ENCODE peak calls at places on chromosomes 11 and 22, in six cellular contexts. One of them, this sample, is unnamed.

GRCh38 chr22:30866216-30866615 is 102.4 kb downstream of the MORC2 start:
- DNase-seq in foreskin keratinocyte: no peak
- DNase-seq in body of pancreas: no peak
- DNase-seq in heart right ventricle: no peak
- DNase-seq in stomach: no peak
- DNase-seq in cardiac muscle cell: no peak
- DNase-seq in this sample: no peak

GRCh38 chr22:39253427-39254070 is 8.8 kb upstream of the PDGFB start:
- DNase-seq in foreskin keratinocyte: peak; percentile 65
- DNase-seq in body of pancreas: peak; percentile 95
- DNase-seq in heart right ventricle: peak; percentile 71
- DNase-seq in stomach: peak; percentile 89
- DNase-seq in cardiac muscle cell: peak; percentile 88
- DNase-seq in this sample: no peak

GRCh38 chr11:72116019-72116755 is 3.7 kb upstream of the ANAPC15 start:
- DNase-seq in foreskin keratinocyte: no peak
- DNase-seq in body of pancreas: no peak
- DNase-seq in heart right ventricle: no peak
- DNase-seq in stomach: no peak
- DNase-seq in cardiac muscle cell: no peak
- DNase-seq in this sample: no peak

GRCh38 chr22:31951201-31952093 is 7.1 kb downstream of the YWHAH start:
- DNase-seq in foreskin keratinocyte: no peak
- DNase-seq in body of pancreas: no peak
- DNase-seq in heart right ventricle: no peak
- DNase-seq in stomach: no peak
- DNase-seq in cardiac muscle cell: no peak
- DNase-seq in this sample: no peak

GRCh38 chr11:12408156-12408770 is 30.9 kb downstream of the PARVA start:
- DNase-seq in foreskin keratinocyte: no peak
- DNase-seq in body of pancreas: no peak
- DNase-seq in heart right ventricle: no peak
- DNase-seq in stomach: no peak
- DNase-seq in cardiac muscle cell: no peak
- DNase-seq in this sample: no peak

GRCh38 chr11:100800202-100800601 is 113.1 kb downstream of the ARHGAP42 start:
- DNase-seq in foreskin keratinocyte: no peak
- DNase-seq in body of pancreas: no peak
- DNase-seq in heart right ventricle: no peak
- DNase-seq in stomach: no peak
- DNase-seq in cardiac muscle cell: no peak
- DNase-seq in this sample: no peak

GRCh38 chr22:36445158-36445668 is 36.2 kb downstream of the TXN2 start:
- DNase-seq in foreskin keratinocyte: no peak
- DNase-seq in body of pancreas: no peak
- DNase-seq in heart right ventricle: peak; percentile 56
- DNase-seq in stomach: no peak
- DNase-seq in cardiac muscle cell: no peak
- DNase-seq in this sample: no peak

GRCh38 chr11:3835100-3835485 is 5.7 kb downstream of the RHOG start:
- DNase-seq in foreskin keratinocyte: no peak
- DNase-seq in body of pancreas: no peak
- DNase-seq in heart right ventricle: no peak
- DNase-seq in stomach: no peak
- DNase-seq in cardiac muscle cell: no peak
- DNase-seq in this sample: no peak

GRCh38 chr11:2302280-2302843 is 549 bp downstream of the TSPAN32 start:
- DNase-seq in foreskin keratinocyte: no peak
- DNase-seq in body of pancreas: no peak
- DNase-seq in heart right ventricle: no peak
- DNase-seq in stomach: no peak
- DNase-seq in cardiac muscle cell: no peak
- DNase-seq in this sample: no peak

GRCh38 chr22:40396882-40397281 is 26.5 kb downstream of the SGSM3 start:
- DNase-seq in foreskin keratinocyte: peak; percentile 70
- DNase-seq in body of pancreas: peak; percentile 94
- DNase-seq in heart right ventricle: no peak
- DNase-seq in stomach: peak; percentile 91
- DNase-seq in cardiac muscle cell: no peak
- DNase-seq in this sample: peak; percentile 35

GRCh38 chr11:94732617-94733292 is 35.4 kb upstream of the AMOTL1 start:
- DNase-seq in foreskin keratinocyte: peak; percentile 59
- DNase-seq in body of pancreas: no peak
- DNase-seq in heart right ventricle: peak; percentile 56
- DNase-seq in stomach: no peak
- DNase-seq in cardiac muscle cell: no peak
- DNase-seq in this sample: no peak

GRCh38 chr11:13209379-13209778 is 68.2 kb upstream of the BMAL1 start:
- DNase-seq in foreskin keratinocyte: no peak
- DNase-seq in body of pancreas: no peak
- DNase-seq in heart right ventricle: no peak
- DNase-seq in stomach: no peak
- DNase-seq in cardiac muscle cell: no peak
- DNase-seq in this sample: no peak

GRCh38 chr11:69472766-69473519 is 8.5 kb upstream of the LINC01488 start:
- DNase-seq in foreskin keratinocyte: no peak
- DNase-seq in body of pancreas: no peak
- DNase-seq in heart right ventricle: no peak
- DNase-seq in stomach: no peak
- DNase-seq in cardiac muscle cell: no peak
- DNase-seq in this sample: no peak

GRCh38 chr11:113553905-113554304 is 78.7 kb upstream of the DRD2 start:
- DNase-seq in foreskin keratinocyte: no peak
- DNase-seq in body of pancreas: no peak
- DNase-seq in heart right ventricle: no peak
- DNase-seq in stomach: no peak
- DNase-seq in cardiac muscle cell: peak; percentile 26
- DNase-seq in this sample: no peak

GRCh38 chr11:132103006-132103405 is 732.6 kb downstream of the NTM start:
- DNase-seq in foreskin keratinocyte: no peak
- DNase-seq in body of pancreas: no peak
- DNase-seq in heart right ventricle: no peak
- DNase-seq in stomach: no peak
- DNase-seq in cardiac muscle cell: no peak
- DNase-seq in this sample: no peak

GRCh38 chr11:132095230-132096165 is 725.1 kb downstream of the NTM start:
- DNase-seq in foreskin keratinocyte: no peak
- DNase-seq in body of pancreas: no peak
- DNase-seq in heart right ventricle: no peak
- DNase-seq in stomach: no peak
- DNase-seq in cardiac muscle cell: no peak
- DNase-seq in this sample: no peak

GRCh38 chr11:132100583-132100982 is 730.2 kb downstream of the NTM start:
- DNase-seq in foreskin keratinocyte: no peak
- DNase-seq in body of pancreas: no peak
- DNase-seq in heart right ventricle: no peak
- DNase-seq in stomach: no peak
- DNase-seq in cardiac muscle cell: no peak
- DNase-seq in this sample: no peak

GRCh38 chr11:132101861-132102260 is 731.4 kb downstream of the NTM start:
- DNase-seq in foreskin keratinocyte: no peak
- DNase-seq in body of pancreas: no peak
- DNase-seq in heart right ventricle: no peak
- DNase-seq in stomach: no peak
- DNase-seq in cardiac muscle cell: no peak
- DNase-seq in this sample: no peak

DNA sequence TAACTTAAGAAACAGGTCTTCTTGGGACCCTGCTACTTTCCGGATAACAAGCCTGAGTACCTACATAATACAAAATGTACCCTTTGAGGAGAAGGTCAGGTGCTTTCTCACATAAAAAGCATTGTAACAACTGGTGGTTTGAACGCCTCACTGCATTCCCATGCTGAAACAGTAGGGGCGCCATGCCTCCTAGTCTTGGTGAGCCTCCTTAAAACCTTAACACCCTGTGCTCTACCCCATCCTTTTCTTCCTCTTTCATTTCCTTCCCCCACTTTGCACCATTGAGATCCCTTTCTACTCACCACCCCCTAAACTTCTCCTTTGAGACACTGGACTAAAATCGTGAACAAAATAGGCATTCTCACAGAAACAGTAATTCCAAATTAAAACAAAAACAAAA is 729.3 kb downstream of the NTM start:
- DNase-seq in foreskin keratinocyte: no peak
- DNase-seq in body of pancreas: no peak
- DNase-seq in heart right ventricle: peak; percentile 21
- DNase-seq in stomach: no peak
- DNase-seq in cardiac muscle cell: peak; percentile 32
- DNase-seq in this sample: no peak
- TF ChIP-seq CTCF in foreskin keratinocyte: peak; percentile 53
- TF ChIP-seq CTCF in body of pancreas: no peak
- TF ChIP-seq CTCF in heart right ventricle: peak; percentile 40
- TF ChIP-seq CTCF in stomach: no peak
- TF ChIP-seq CTCF in cardiac muscle cell: peak; percentile 45
- TF ChIP-seq CTCF in this sample: peak; percentile 64

GRCh38 chr22:46761539-46762237 is 762 bp upstream of the TBC1D22A start:
- DNase-seq in foreskin keratinocyte: no peak
- DNase-seq in body of pancreas: no peak
- DNase-seq in heart right ventricle: no peak
- DNase-seq in stomach: no peak
- DNase-seq in cardiac muscle cell: no peak
- DNase-seq in this sample: no peak

GRCh38 chr22:46762238-46763050 is at the start of gene TBC1D22A:
- DNase-seq in foreskin keratinocyte: peak; percentile 75
- DNase-seq in body of pancreas: peak; percentile 95
- DNase-seq in heart right ventricle: peak; percentile 96
- DNase-seq in stomach: peak; percentile 96
- DNase-seq in cardiac muscle cell: peak; percentile 97
- DNase-seq in this sample: peak; percentile 84

GRCh38 chr22:46764779-46765485 is 2.5 kb downstream of the TBC1D22A start:
- DNase-seq in foreskin keratinocyte: no peak
- DNase-seq in body of pancreas: peak; percentile 80
- DNase-seq in heart right ventricle: no peak
- DNase-seq in stomach: peak; percentile 86
- DNase-seq in cardiac muscle cell: no peak
- DNase-seq in this sample: no peak

GRCh38 chr22:46764140-46764680 is 1.8 kb downstream of the TBC1D22A start:
- DNase-seq in foreskin keratinocyte: no peak
- DNase-seq in body of pancreas: no peak
- DNase-seq in heart right ventricle: no peak
- DNase-seq in stomach: no peak
- DNase-seq in cardiac muscle cell: no peak
- DNase-seq in this sample: no peak

GRCh38 chr22:46763051-46763705 is 728 bp downstream of the TBC1D22A start:
- DNase-seq in foreskin keratinocyte: no peak
- DNase-seq in body of pancreas: no peak
- DNase-seq in heart right ventricle: peak; percentile 58
- DNase-seq in stomach: no peak
- DNase-seq in cardiac muscle cell: no peak
- DNase-seq in this sample: no peak
- TF ChIP-seq CTCF in foreskin keratinocyte: no peak
- TF ChIP-seq CTCF in body of pancreas: no peak
- TF ChIP-seq CTCF in heart right ventricle: no peak
- TF ChIP-seq CTCF in stomach: no peak
- TF ChIP-seq CTCF in cardiac muscle cell: no peak
- TF ChIP-seq CTCF in this sample: no peak

GRCh38 chr11:16167706-16168487 is 188.4 kb downstream of the SOX6 start:
- DNase-seq in foreskin keratinocyte: no peak
- DNase-seq in body of pancreas: no peak
- DNase-seq in heart right ventricle: no peak
- DNase-seq in stomach: no peak
- DNase-seq in cardiac muscle cell: no peak
- DNase-seq in this sample: no peak

GRCh38 chr11:16171882-16172281 is 184.5 kb downstream of the SOX6 start:
- DNase-seq in foreskin keratinocyte: no peak
- DNase-seq in body of pancreas: no peak
- DNase-seq in heart right ventricle: no peak
- DNase-seq in stomach: no peak
- DNase-seq in cardiac muscle cell: no peak
- DNase-seq in this sample: no peak

GRCh38 chr11:16169946-16170345 is 186.4 kb downstream of the SOX6 start:
- DNase-seq in foreskin keratinocyte: no peak
- DNase-seq in body of pancreas: no peak
- DNase-seq in heart right ventricle: no peak
- DNase-seq in stomach: no peak
- DNase-seq in cardiac muscle cell: no peak
- DNase-seq in this sample: no peak

GRCh38 chr11:16170448-16170847 is 185.9 kb downstream of the SOX6 start:
- DNase-seq in foreskin keratinocyte: no peak
- DNase-seq in body of pancreas: no peak
- DNase-seq in heart right ventricle: no peak
- DNase-seq in stomach: no peak
- DNase-seq in cardiac muscle cell: no peak
- DNase-seq in this sample: no peak

GRCh38 chr11:16169541-16169940 is 186.8 kb downstream of the SOX6 start:
- DNase-seq in foreskin keratinocyte: no peak
- DNase-seq in body of pancreas: no peak
- DNase-seq in heart right ventricle: no peak
- DNase-seq in stomach: no peak
- DNase-seq in cardiac muscle cell: no peak
- DNase-seq in this sample: no peak
- TF ChIP-seq CTCF in foreskin keratinocyte: peak; percentile 43
- TF ChIP-seq CTCF in body of pancreas: no peak
- TF ChIP-seq CTCF in heart right ventricle: peak; percentile 15
- TF ChIP-seq CTCF in stomach: no peak
- TF ChIP-seq CTCF in cardiac muscle cell: no peak
- TF ChIP-seq CTCF in this sample: peak; percentile 10

DNA sequence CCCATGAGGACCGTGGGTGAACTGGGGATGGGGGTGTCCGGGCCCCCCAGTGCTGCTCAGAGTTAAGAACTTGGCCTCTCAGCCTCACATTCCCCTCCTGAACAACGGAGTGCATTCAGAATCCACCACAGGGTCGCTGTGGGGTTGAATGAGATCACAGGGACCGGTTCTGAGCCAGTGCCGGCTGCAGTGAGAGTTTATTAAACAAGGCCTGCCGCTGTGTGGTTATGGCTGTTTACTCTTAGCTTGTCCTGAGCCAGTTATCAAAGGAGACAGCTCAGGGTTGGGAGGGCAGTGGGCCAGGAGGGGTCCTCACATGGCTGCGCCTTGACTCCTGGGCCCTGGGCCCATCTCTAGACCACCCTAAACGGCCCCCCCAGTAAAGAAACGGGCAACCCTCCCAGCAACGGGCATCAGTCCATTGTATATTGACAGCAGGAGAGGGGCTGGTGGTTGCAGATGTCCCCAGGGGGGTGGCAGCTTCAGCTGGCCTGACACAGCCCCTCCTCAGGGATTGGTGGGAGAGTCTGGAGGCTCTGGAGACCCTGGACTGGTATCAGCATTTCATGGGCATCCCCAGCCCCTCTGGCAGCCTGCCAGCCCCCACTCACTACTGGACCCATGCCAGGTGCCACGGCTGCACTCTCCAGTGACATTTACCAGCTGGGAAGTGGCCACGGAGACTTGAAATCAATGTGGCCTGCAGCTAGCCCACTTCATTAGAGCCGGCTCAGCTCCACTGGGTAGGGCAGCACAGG is 15.1 kb upstream of the CABP7 start:
- DNase-seq in foreskin keratinocyte: no peak
- DNase-seq in body of pancreas: peak; percentile 57
- DNase-seq in heart right ventricle: no peak
- DNase-seq in stomach: peak; percentile 46
- DNase-seq in cardiac muscle cell: no peak
- DNase-seq in this sample: no peak
- TF ChIP-seq CTCF in foreskin keratinocyte: no peak
- TF ChIP-seq CTCF in body of pancreas: no peak
- TF ChIP-seq CTCF in heart right ventricle: no peak
- TF ChIP-seq CTCF in stomach: no peak
- TF ChIP-seq CTCF in cardiac muscle cell: no peak
- TF ChIP-seq CTCF in this sample: no peak

This sample was measured in progenitor cell of endocrine pancreas.